ENCODE peak calls at places on chromosomes 3 and 15, in six cellular contexts. H is suprapubic skin, I is esophagus squamous epithelium, K is right lobe of liver, P is sigmoid colon, B is ovary. C is an unnamed sample.

GRCh38 chr15:22890296-22890695 is 51.8 kb downstream of the NIPA2 start:
- DNase-seq in H (no peak), B (no peak), I (no peak), P (no peak), K (no peak), C (no peak)

GRCh38 chr15:68566377-68566954 is 12.3 kb upstream of the CORO2B start:
- DNase-seq in B (no peak), K (no peak), I (no peak), P (peak; percentile 43), H (peak; percentile 44), C (no peak)

GRCh38 chr3:112619295-112619694 is 21.6 kb downstream of the CCDC80 start:
- DNase-seq in H (no peak), I (no peak), B (no peak), K (no peak), P (no peak), C (no peak)

GRCh38 chr3:9408546-9408945 is 11.1 kb downstream of the SETD5 start:
- DNase-seq in H (no peak), P (no peak), K (no peak), B (no peak), I (no peak), C (no peak)

GRCh38 chr3:196969660-196970546 is 1.3 kb upstream of the PIGZ start:
- DNase-seq in K (peak; percentile 71), H (peak; percentile 69), I (no peak), P (no peak), B (peak; percentile 44), C (peak; percentile 67)

GRCh38 chr15:46961795-46962194 is 755.5 kb upstream of the SEMA6D start:
- DNase-seq in B (no peak), K (no peak), P (no peak), I (no peak), H (no peak), C (no peak)

GRCh38 chr3:194930439-194931204 is 244.9 kb downstream of the FAM43A start:
- DNase-seq in H (no peak), B (peak; percentile 32), I (no peak), P (no peak), K (no peak), C (no peak)

GRCh38 chr3:45635475-45636256 is 41.1 kb downstream of the LIMD1 start:
- DNase-seq in I (no peak), B (no peak), H (no peak), P (no peak), K (no peak), C (no peak)

GRCh38 chr3:155026999-155027591 is 53.0 kb upstream of the MME start:
- DNase-seq in K (no peak), H (no peak), P (no peak), I (no peak), B (no peak), C (no peak)

GRCh38 chr3:194582196-194582905 is 50.9 kb downstream of the TMEM44 start:
- DNase-seq in P (no peak), I (no peak), H (no peak), K (no peak), B (no peak), C (no peak)

GRCh38 chr3:153166206-153166605 is 4.2 kb downstream of the RAP2B start:
- DNase-seq in K (no peak), I (no peak), B (no peak), H (no peak), P (no peak), C (no peak)

GRCh38 chr15:52857937-52858336 is 67.8 kb upstream of the ONECUT1 start:
- DNase-seq in H (no peak), K (no peak), I (no peak), B (no peak), P (no peak), C (no peak)

GRCh38 chr15:73305331-73306211 is 63.2 kb downstream of the HCN4 start:
- DNase-seq in P (no peak), H (no peak), B (no peak), I (no peak), K (no peak), C (peak; percentile 39)

GRCh38 chr3:53196575-53197407 is 35.8 kb downstream of the PRKCD start:
- DNase-seq in H (no peak), P (no peak), B (no peak), K (no peak), I (no peak), C (no peak)

GRCh38 chr3:160400048-160400630 is 689 bp downstream of the SMC4 start:
- DNase-seq in H (peak; percentile 79), P (peak; percentile 75), K (peak; percentile 70), I (no peak), B (peak; percentile 36), C (peak; percentile 49)

GRCh38 chr15:64137226-64137833 is 14.2 kb upstream of the SNX22 start:
- DNase-seq in B (no peak), H (no peak), P (peak; percentile 55), K (peak; percentile 45), I (no peak), C (no peak)

GRCh38 chr3:117479095-117479494 is 769.5 kb downstream of the TUSC7 start:
- DNase-seq in K (no peak), P (no peak), B (no peak), H (no peak), I (no peak), C (no peak)

GRCh38 chr3:84959470-84960380 is 936 bp downstream of the CADM2 start:
- DNase-seq in K (no peak), B (no peak), P (no peak), H (no peak), I (no peak), C (no peak)

GRCh38 chr3:126127904-126128303 is 44.0 kb upstream of the SLC41A3 start:
- DNase-seq in K (peak; percentile 39), H (peak; percentile 46), P (no peak), I (no peak), B (peak; percentile 6), C (no peak)

GRCh38 chr15:38555686-38556334 is 8.8 kb downstream of the RASGRP1 start:
- DNase-seq in H (no peak), P (no peak), K (no peak), I (no peak), B (no peak), C (no peak)

GRCh38 chr15:101813803-101814534 is 2.0 kb downstream of the OR4F15 start:
- DNase-seq in B (no peak), I (no peak), H (no peak), P (no peak), K (no peak), C (no peak)

GRCh38 chr15:86362556-86362955 is 282.9 kb downstream of the AGBL1 start:
- DNase-seq in P (no peak), H (no peak), I (no peak), B (no peak), K (no peak), C (no peak)

GRCh38 chr3:123347691-123348264 is 101.1 kb downstream of the ADCY5 start:
- DNase-seq in K (no peak), I (no peak), P (peak; percentile 53), H (peak; percentile 37), B (no peak), C (no peak)

GRCh38 chr3:100009285-100010086 is 104.8 kb downstream of the FILIP1L start:
- DNase-seq in H (no peak), B (no peak), P (no peak), I (no peak), K (no peak), C (no peak)

GRCh38 chr15:56128081-56128480 is 115.6 kb downstream of the RFX7 start:
- DNase-seq in K (no peak), I (no peak), H (no peak), B (no peak), P (no peak), C (no peak)

GRCh38 chr15:56126409-56126808 is 117.3 kb downstream of the RFX7 start:
- DNase-seq in P (no peak), I (no peak), K (no peak), B (no peak), H (no peak), C (no peak)

DNA sequence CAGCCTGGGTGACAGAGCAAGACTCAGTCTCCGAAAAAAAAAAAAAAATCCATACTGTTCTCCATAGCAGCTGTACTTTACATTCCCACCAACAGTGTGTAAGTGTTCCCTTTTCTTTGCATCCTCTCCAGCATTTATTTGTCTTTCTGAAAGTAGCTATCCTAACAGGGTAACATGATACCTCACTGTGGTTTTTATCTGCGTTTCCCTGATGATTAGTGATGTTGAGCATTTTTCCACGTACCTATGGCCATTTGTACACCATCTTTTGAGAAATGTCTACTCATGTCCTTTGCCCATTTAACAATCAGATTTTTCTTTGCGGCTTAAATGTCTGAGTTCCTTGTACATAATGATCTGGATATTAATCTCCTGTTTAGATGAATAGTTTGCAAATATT is 119.3 kb downstream of the RFX7 start:
- DNase-seq in B (no peak), K (no peak), H (no peak), P (no peak), I (no peak), C (no peak)
- TF ChIP-seq POLR2A in B (no peak), K (no peak), H (no peak), P (no peak), I (no peak), C (no peak)

GRCh38 chr3:49805884-49806701 is 3.0 kb downstream of the INKA1 start:
- DNase-seq in H (no peak), B (peak; percentile 61), I (no peak), P (peak; percentile 70), K (no peak), C (peak; percentile 41)
- TF ChIP-seq POLR2A in H (no peak), B (no peak), I (no peak), P (no peak), K (no peak), C (no peak)

GRCh38 chr3:76872999-76873398 is 166.9 kb upstream of the ROBO2 start:
- DNase-seq in K (no peak), H (no peak), P (no peak), I (no peak), B (no peak), C (no peak)

GRCh38 chr3:76871655-76872054 is 168.2 kb upstream of the ROBO2 start:
- DNase-seq in I (no peak), B (no peak), K (no peak), P (no peak), H (no peak), C (no peak)

GRCh38 chr3:76866729-76867461 is 173.0 kb upstream of the ROBO2 start:
- DNase-seq in B (no peak), K (no peak), I (no peak), P (no peak), H (no peak), C (no peak)

GRCh38 chr3:76873509-76874242 is 166.2 kb upstream of the ROBO2 start:
- DNase-seq in P (no peak), I (no peak), K (peak; percentile 46), B (no peak), H (no peak), C (no peak)

DNA sequence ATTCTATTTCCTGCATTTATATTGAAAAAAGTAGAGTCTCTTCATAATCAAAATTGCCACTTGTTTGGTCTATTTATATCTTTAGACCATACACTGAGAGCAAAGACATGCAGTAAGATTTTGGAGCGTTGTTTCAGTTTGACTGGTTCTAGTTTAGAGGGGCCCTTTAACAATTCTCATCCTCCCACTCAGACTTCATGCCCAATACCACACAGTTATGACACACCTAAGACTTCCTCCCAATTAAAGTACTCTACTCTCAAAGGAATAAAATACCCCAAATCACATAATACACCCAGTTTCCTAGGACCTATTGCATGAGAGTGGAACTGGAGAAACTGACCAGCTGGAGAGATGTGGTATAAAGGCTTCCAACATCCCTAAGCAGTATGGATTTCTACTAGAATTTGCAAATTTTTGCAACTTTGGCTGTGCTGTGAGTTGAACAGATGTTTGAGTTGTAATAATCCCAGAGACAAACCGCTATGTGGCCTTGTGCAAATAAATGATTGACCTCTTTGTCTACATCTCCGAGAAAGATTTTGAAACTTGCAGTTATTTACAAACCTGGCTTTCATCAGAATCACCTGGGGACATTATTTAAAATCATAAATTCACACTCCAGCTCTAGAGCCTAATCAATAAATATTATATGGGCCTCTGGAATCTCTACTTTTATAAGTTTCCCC is 170.0 kb upstream of the ROBO2 start:
- DNase-seq in H (no peak), B (no peak), I (no peak), P (no peak), K (no peak), C (no peak)
- TF ChIP-seq POLR2A in H (no peak), B (no peak), I (no peak), P (no peak), K (no peak), C (no peak)

GRCh38 chr15:59595434-59595915 is 16.1 kb upstream of the GCNT3 start:
- DNase-seq in H (no peak), I (no peak), B (no peak), K (no peak), P (no peak), C (no peak)
- TF ChIP-seq POLR2A in H (no peak), I (no peak), B (no peak), K (no peak), P (no peak), C (no peak)

C was measured in heart left ventricle.